ENCODE peak calls at places on chromosomes 7 and 10, in eight cellular contexts. N is GM20000, T is AG10803, A is Panc1, U is astrocyte of the spinal cord, X is Peyer's patch, H is thoracic aorta, I is hepatocyte. O is an unnamed sample.

GRCh38 chr10:21969326-21970287 is 33.9 kb downstream of the DNAJC1 start:
- DNase-seq in A (no peak), H (no peak), U (no peak), X (no peak), I (no peak), T (peak), N (no peak), O (no peak)

GRCh38 chr10:84075226-84076046 is 63.9 kb upstream of the GHITM start:
- DNase-seq in H (no peak), A (no peak), I (no peak), U (no peak), T (no peak), N (no peak), X (no peak), O (no peak)

GRCh38 chr10:33286186-33286934 is 48.1 kb downstream of the NRP1 start:
- DNase-seq in U (no peak), H (peak), A (no peak), X (no peak), N (no peak), T (no peak), I (no peak), O (no peak)

GRCh38 chr10:71260622-71261325 is 48.4 kb downstream of the UNC5B start:
- DNase-seq in I (peak), U (peak), X (no peak), T (peak), N (no peak), H (no peak), A (no peak), O (no peak)

GRCh38 chr7:9978111-9979064 is 995.3 kb upstream of the PHF14 start:
- DNase-seq in I (no peak), X (no peak), N (no peak), U (no peak), T (no peak), A (no peak), H (no peak), O (no peak)

GRCh38 chr10:72834183-72834825 is 59.2 kb upstream of the OIT3 start:
- DNase-seq in X (no peak), H (no peak), I (peak), N (peak), U (peak), T (peak), A (peak), O (peak)

GRCh38 chr10:94172332-94172731 is 178.6 kb downstream of the PLCE1 start:
- DNase-seq in T (no peak), I (no peak), U (no peak), N (no peak), A (no peak), X (no peak), H (no peak), O (no peak)

GRCh38 chr10:104928733-104929132 is 287.6 kb downstream of the SORCS3 start:
- DNase-seq in N (no peak), H (no peak), I (no peak), X (no peak), T (no peak), A (no peak), U (no peak), O (no peak)

GRCh38 chr10:100485841-100486495 is 23.2 kb downstream of the WNT8B start:
- DNase-seq in T (no peak), U (no peak), I (no peak), X (no peak), N (no peak), H (no peak), A (no peak), O (no peak)

GRCh38 chr7:2123916-2124315 is 108.8 kb downstream of the MAD1L1 start:
- DNase-seq in H (no peak), A (no peak), N (no peak), X (no peak), I (no peak), U (no peak), T (no peak), O (no peak)

GRCh38 chr7:5625938-5626337 is 155.5 kb downstream of the RNF216 start:
- DNase-seq in N (no peak), H (no peak), I (peak), U (peak), A (no peak), T (peak), X (no peak), O (peak)

GRCh38 chr10:88849224-88849623 is 2.4 kb downstream of the ANKRD22 start:
- DNase-seq in H (no peak), I (no peak), A (no peak), X (no peak), N (no peak), U (peak), T (peak), O (no peak)

GRCh38 chr7:92608380-92609322 is 18.5 kb upstream of the FAM133B start:
- DNase-seq in A (no peak), N (no peak), H (no peak), U (no peak), I (peak), T (no peak), X (no peak), O (no peak)

GRCh38 chr7:30510124-30511074 is 5.8 kb upstream of the GGCT start:
- DNase-seq in T (peak), X (no peak), H (no peak), I (peak), N (no peak), U (peak), A (peak), O (no peak)

GRCh38 chr7:30513762-30514161 is 9.1 kb upstream of the GGCT start:
- DNase-seq in I (no peak), N (no peak), H (no peak), X (no peak), T (no peak), A (no peak), U (no peak), O (no peak)

GRCh38 chr7:30514177-30514576 is 9.5 kb upstream of the GGCT start:
- DNase-seq in X (no peak), T (no peak), U (no peak), H (no peak), I (no peak), N (no peak), A (no peak), O (no peak)

GRCh38 chr7:30511494-30511893 is 6.9 kb upstream of the GGCT start:
- DNase-seq in H (no peak), A (no peak), U (no peak), X (no peak), I (no peak), T (no peak), N (no peak), O (no peak)

GRCh38 chr7:30511973-30512662 is 7.5 kb upstream of the GGCT start:
- DNase-seq in T (no peak), N (no peak), X (no peak), H (no peak), I (no peak), A (no peak), U (no peak), O (no peak)
- TF ChIP-seq CTCF in T (no peak), N (no peak), X (no peak), H (no peak), I (no peak), A (peak), U (no peak), O (no peak)

GRCh38 chr7:67856046-67856445 is 859.4 kb downstream of the TYW1 start:
- DNase-seq in N (no peak), H (no peak), A (no peak), I (no peak), T (no peak), U (no peak), X (no peak), O (no peak)
- TF ChIP-seq CTCF in N (no peak), H (no peak), A (no peak), I (no peak), T (no peak), U (no peak), X (no peak), O (no peak)

DNA sequence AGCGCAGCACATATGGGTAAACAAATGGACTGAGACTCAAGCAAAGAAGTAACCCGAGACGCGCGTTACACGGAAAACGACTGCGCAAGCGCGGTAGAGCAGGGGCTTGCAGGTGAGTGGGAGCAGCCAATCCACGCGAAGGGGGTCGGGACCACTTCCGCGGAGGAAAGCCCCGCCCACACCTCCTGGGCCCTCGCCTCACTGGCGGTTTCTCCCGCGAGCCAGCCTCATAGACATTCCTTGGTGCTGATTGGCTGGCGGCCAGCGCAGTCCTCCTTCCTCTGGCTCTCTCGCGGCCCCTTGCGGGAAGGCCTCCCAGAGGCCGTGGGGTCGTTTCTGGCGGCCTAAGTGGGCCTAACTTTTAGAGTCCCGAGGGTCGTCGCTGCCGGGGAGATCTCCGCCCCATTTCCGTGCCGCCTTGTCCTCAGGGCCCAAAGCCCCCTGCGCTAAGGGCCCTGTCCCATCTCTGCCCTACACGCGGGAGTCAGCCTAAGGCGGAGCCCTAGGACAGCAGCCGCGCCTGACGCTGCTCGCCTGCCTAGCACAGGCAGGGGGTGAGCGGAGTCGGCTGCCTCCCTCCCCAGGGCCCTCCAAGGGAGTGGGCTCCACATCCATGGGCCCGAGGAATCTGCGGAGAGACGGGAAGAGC is 9.1 kb upstream of the FXYD4 start:
- DNase-seq in I (peak), U (peak), A (no peak), T (peak), H (peak), X (peak), N (peak), O (peak)
- TF ChIP-seq CTCF in I (peak), U (peak), A (no peak), T (peak), H (peak), X (peak), N (peak), O (peak)

GRCh38 chr7:132112632-132113031 is 463.6 kb downstream of the PLXNA4 start:
- DNase-seq in U (no peak), N (no peak), H (no peak), T (no peak), A (no peak), I (no peak), X (no peak), O (no peak)

GRCh38 chr7:132115758-132116157 is 460.5 kb downstream of the PLXNA4 start:
- DNase-seq in A (no peak), T (no peak), N (no peak), U (no peak), I (no peak), H (no peak), X (no peak), O (no peak)

GRCh38 chr7:132112111-132112510 is 464.2 kb downstream of the PLXNA4 start:
- DNase-seq in U (no peak), I (no peak), X (no peak), T (no peak), A (no peak), H (no peak), N (no peak), O (no peak)

GRCh38 chr7:132115028-132115427 is 461.2 kb downstream of the PLXNA4 start:
- DNase-seq in T (no peak), N (no peak), A (no peak), I (no peak), U (no peak), X (no peak), H (no peak), O (no peak)

GRCh38 chr7:132113536-132114409 is 462.5 kb downstream of the PLXNA4 start:
- DNase-seq in I (peak), T (no peak), N (no peak), U (no peak), X (no peak), A (no peak), H (no peak), O (no peak)
- TF ChIP-seq CTCF in I (peak), T (no peak), N (no peak), U (no peak), X (no peak), A (no peak), H (no peak), O (no peak)

GRCh38 chr7:130559184-130559583 is 67.3 kb downstream of the MEST start:
- DNase-seq in T (no peak), H (no peak), N (no peak), A (no peak), I (no peak), X (no peak), U (no peak), O (no peak)
- TF ChIP-seq CTCF in T (no peak), H (no peak), N (no peak), A (no peak), I (no peak), X (no peak), U (no peak), O (no peak)

GRCh38 chr10:27547047-27547446 is 42.9 kb downstream of the RAB18 start:
- DNase-seq in X (no peak), A (no peak), U (no peak), H (no peak), I (no peak), T (no peak), N (no peak), O (no peak)

GRCh38 chr10:27542324-27542723 is 38.2 kb downstream of the RAB18 start:
- DNase-seq in U (no peak), I (no peak), A (no peak), N (no peak), X (no peak), H (no peak), T (no peak), O (no peak)

GRCh38 chr10:27550823-27551222 is 46.7 kb downstream of the RAB18 start:
- DNase-seq in X (no peak), N (no peak), I (no peak), U (no peak), H (no peak), A (no peak), T (no peak), O (no peak)

GRCh38 chr10:27542812-27543211 is 38.7 kb downstream of the RAB18 start:
- DNase-seq in U (peak), N (no peak), H (no peak), T (peak), A (no peak), I (peak), X (no peak), O (no peak)

GRCh38 chr10:27547482-27547881 is 43.4 kb downstream of the RAB18 start:
- DNase-seq in U (no peak), H (no peak), A (no peak), X (no peak), T (no peak), N (no peak), I (no peak), O (no peak)
- TF ChIP-seq CTCF in U (no peak), H (no peak), A (no peak), X (no peak), T (no peak), N (no peak), I (no peak), O (no peak)

DNA sequence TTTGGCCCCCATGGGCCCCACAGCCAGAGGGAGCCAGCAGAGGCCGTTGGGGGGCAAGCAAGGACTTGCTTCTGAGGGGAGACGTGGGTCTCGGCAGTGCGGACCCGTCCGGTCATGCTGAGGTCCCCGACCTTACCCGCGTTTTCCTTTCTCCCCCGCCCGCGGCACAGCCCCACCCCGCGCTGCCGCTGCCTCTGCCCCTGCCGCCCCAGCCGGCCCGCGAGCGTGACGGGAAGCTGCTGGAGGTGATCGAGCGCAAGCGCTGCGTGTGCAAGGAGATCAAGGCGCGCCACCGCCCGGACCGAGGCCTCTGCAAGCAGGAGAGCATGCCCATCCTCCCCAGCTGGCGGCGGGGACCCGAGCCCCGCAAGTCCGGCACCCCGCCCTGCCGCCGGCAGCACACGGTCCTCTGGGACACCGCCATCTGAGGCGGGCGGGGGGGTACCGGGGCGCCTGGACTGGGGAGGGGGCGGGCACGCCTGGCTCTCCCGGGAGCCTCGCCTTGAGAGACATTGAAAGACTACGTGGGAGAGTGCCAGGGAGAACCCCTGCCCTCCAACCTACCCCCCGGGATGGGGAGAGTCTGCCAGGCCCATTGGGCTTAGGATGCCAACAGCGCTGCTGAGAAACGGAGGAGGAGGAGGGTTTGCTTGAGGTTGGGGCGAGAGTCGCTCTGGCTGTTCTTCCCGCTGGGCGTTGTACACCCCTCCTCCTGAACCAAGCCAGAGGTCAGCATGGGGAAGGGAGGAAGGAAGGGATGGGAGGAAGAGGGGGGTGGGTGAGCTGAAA is 9.9 kb downstream of the NYAP1 start:
- DNase-seq in T (no peak), U (peak), A (no peak), H (no peak), X (peak), I (peak), N (peak), O (peak)
- TF ChIP-seq CTCF in T (no peak), U (no peak), A (no peak), H (no peak), X (no peak), I (peak), N (no peak), O (peak)

GRCh38 chr10:17287151-17287550 is 59.1 kb downstream of the VIM start:
- DNase-seq in N (no peak), X (no peak), H (no peak), A (no peak), U (no peak), T (no peak), I (no peak), O (no peak)

GRCh38 chr10:17292375-17292774 is 64.3 kb downstream of the VIM start:
- DNase-seq in A (no peak), H (no peak), X (no peak), T (no peak), N (no peak), I (no peak), U (no peak), O (no peak)

GRCh38 chr10:17286562-17287089 is 58.6 kb downstream of the VIM start:
- DNase-seq in A (no peak), X (no peak), U (no peak), H (no peak), I (no peak), N (no peak), T (no peak), O (no peak)

GRCh38 chr10:17289763-17290162 is 61.7 kb downstream of the VIM start:
- DNase-seq in H (no peak), X (no peak), U (no peak), A (no peak), T (no peak), I (no peak), N (no peak), O (no peak)

GRCh38 chr10:17290226-17290625 is 62.2 kb downstream of the VIM start:
- DNase-seq in X (no peak), U (peak), A (peak), N (no peak), H (no peak), T (no peak), I (no peak), O (no peak)
- TF ChIP-seq CTCF in X (no peak), U (peak), A (peak), N (no peak), H (no peak), T (peak), I (peak), O (no peak)

O was measured in GM13976.